ENCODE peak calls at places on chromosomes 2 and 18, in seven cellular contexts. O is stimulated activated CD4-positive, alpha-beta T cell treated with anti-CD3 and anti-CD28 coated beads, Interleukin-15, amount 100 ng/mL, for 24 hours; F is tibial artery; N is SJCRH30; J is EL; D is fibroblast of the conjunctiva; K is NCI-H524. W is an unnamed sample.

GRCh38 chr2:9653485-9654271 is 22.9 kb upstream of the YWHAQ start:
- DNase-seq in O (no peak), F (no peak), N (no peak), J (no peak), D (no peak), K (no peak), W (no peak)

GRCh38 chr2:203812294-203813221 is 55.0 kb upstream of the CTLA4 start:
- DNase-seq in O (no peak), F (no peak), N (no peak), J (no peak), D (no peak), K (no peak), W (no peak)

GRCh38 chr2:62501794-62502500 is 4.0 kb downstream of the TMEM17 start:
- DNase-seq in O (no peak), F (no peak), N (peak), J (peak), D (peak), K (no peak), W (no peak)

GRCh38 chr18:32048507-32049091 is 30.0 kb downstream of the RNF125 start:
- DNase-seq in O (peak), F (no peak), N (peak), J (peak), D (peak), K (no peak), W (peak)

GRCh38 chr2:232981356-232981755 is 31.7 kb downstream of the NGEF start:
- DNase-seq in O (no peak), F (peak), N (no peak), J (no peak), D (no peak), K (no peak), W (no peak)

GRCh38 chr2:186617186-186617585 is 27.3 kb downstream of the ITGAV start:
- DNase-seq in O (no peak), F (no peak), N (no peak), J (no peak), D (no peak), K (no peak), W (no peak)

GRCh38 chr2:164868563-164869419 is 27.2 kb upstream of the COBLL1 start:
- DNase-seq in O (no peak), F (no peak), N (no peak), J (peak), D (peak), K (no peak), W (no peak)

GRCh38 chr2:106053116-106053515 is 141.0 kb downstream of the UXS1 start:
- DNase-seq in O (no peak), F (no peak), N (peak), J (peak), D (no peak), K (no peak), W (peak)

GRCh38 chr18:58105908-58106673 is 62.1 kb downstream of the NEDD4L start:
- DNase-seq in O (no peak), F (no peak), N (peak), J (no peak), D (no peak), K (peak), W (peak)

GRCh38 chr2:162677476-162677875 is 161.1 kb downstream of the KCNH7 start:
- DNase-seq in O (no peak), F (no peak), N (no peak), J (peak), D (no peak), K (no peak), W (no peak)

GRCh38 chr2:2850891-2851290 is 519.8 kb upstream of the MYT1L start:
- DNase-seq in O (no peak), F (no peak), N (no peak), J (no peak), D (no peak), K (no peak), W (no peak)

GRCh38 chr2:105796131-105796638 is 51.5 kb downstream of the NCK2 start:
- DNase-seq in O (peak), F (no peak), N (no peak), J (no peak), D (no peak), K (no peak), W (no peak)

GRCh38 chr2:190569994-190570755 is 35.7 kb upstream of the NEMP2 start:
- DNase-seq in O (no peak), F (no peak), N (no peak), J (no peak), D (no peak), K (no peak), W (no peak)

GRCh38 chr2:158403237-158403636 is 53.3 kb downstream of the CCDC148 start:
- DNase-seq in O (no peak), F (no peak), N (no peak), J (no peak), D (no peak), K (no peak), W (no peak)

GRCh38 chr2:221461911-221462310 is 110.2 kb downstream of the EPHA4 start:
- DNase-seq in O (no peak), F (no peak), N (no peak), J (peak), D (no peak), K (no peak), W (no peak)

GRCh38 chr2:57549642-57550102 is 496.9 kb upstream of the VRK2 start:
- DNase-seq in O (no peak), F (no peak), N (peak), J (peak), D (no peak), K (no peak), W (peak)

GRCh38 chr2:11680901-11681721 is 11.1 kb upstream of the NTSR2 start:
- DNase-seq in O (no peak), F (peak), N (no peak), J (no peak), D (no peak), K (no peak), W (no peak)

GRCh38 chr2:178195390-178196166 is 1.3 kb downstream of the OSBPL6 start:
- DNase-seq in O (no peak), F (no peak), N (peak), J (no peak), D (no peak), K (no peak), W (no peak)

GRCh38 chr2:220935789-220936321 is 636.2 kb downstream of the EPHA4 start:
- DNase-seq in O (peak), F (no peak), N (no peak), J (no peak), D (no peak), K (no peak), W (no peak)

GRCh38 chr2:85647823-85648526 is 20.0 kb downstream of the SFTPB start:
- DNase-seq in O (no peak), F (no peak), N (no peak), J (no peak), D (no peak), K (no peak), W (no peak)

GRCh38 chr2:160379399-160379798 is 114.2 kb downstream of the RBMS1 start:
- DNase-seq in O (no peak), F (no peak), N (no peak), J (peak), D (peak), K (no peak), W (no peak)

GRCh38 chr2:178114462-178114861 is 2.2 kb downstream of the RBM45 start:
- DNase-seq in O (no peak), F (no peak), N (no peak), J (no peak), D (no peak), K (no peak), W (no peak)

GRCh38 chr2:105812180-105813044 is 67.7 kb downstream of the NCK2 start:
- DNase-seq in O (no peak), F (peak), N (peak), J (peak), D (peak), K (peak), W (peak)